ENCODE peak calls at places on chromosomes 4 and X, in four cellular contexts. One of them, this sample, is unnamed.

GRCh38 chrX:22196151-22196550 is 76.6 kb upstream of the CBLL2 start:
- DNase-seq in IMR-90: no peak
- DNase-seq in GM12878: no peak
- DNase-seq in K562: no peak
- DNase-seq in this sample: no peak

GRCh38 chr4:173211838-173212237 is 43.2 kb downstream of the GALNT7 start:
- DNase-seq in IMR-90: peak
- DNase-seq in GM12878: no peak
- DNase-seq in K562: no peak
- DNase-seq in this sample: no peak

GRCh38 chrX:9518896-9519295 is 54.0 kb downstream of the TBL1X start:
- DNase-seq in IMR-90: no peak
- DNase-seq in GM12878: no peak
- DNase-seq in K562: no peak
- DNase-seq in this sample: no peak

GRCh38 chr4:3679071-3679825 is 86.9 kb upstream of the ADRA2C start:
- DNase-seq in IMR-90: no peak
- DNase-seq in GM12878: no peak
- DNase-seq in K562: no peak
- DNase-seq in this sample: no peak

GRCh38 chr4:47674173-47674572 is 163.7 kb downstream of the CORIN start:
- DNase-seq in IMR-90: no peak
- DNase-seq in GM12878: no peak
- DNase-seq in K562: no peak
- DNase-seq in this sample: no peak

GRCh38 chr4:108885211-108885610 is 122.4 kb upstream of the ETNPPL start:
- DNase-seq in IMR-90: peak
- DNase-seq in GM12878: no peak
- DNase-seq in K562: no peak
- DNase-seq in this sample: no peak

GRCh38 chr4:109072595-109072994 is 229.9 kb downstream of the COL25A1 start:
- DNase-seq in IMR-90: peak
- DNase-seq in GM12878: no peak
- DNase-seq in K562: no peak
- DNase-seq in this sample: no peak

GRCh38 chr4:55866290-55866907 is 13.0 kb downstream of the EXOC1 start:
- DNase-seq in IMR-90: peak
- DNase-seq in GM12878: peak
- DNase-seq in K562: peak
- DNase-seq in this sample: no peak

GRCh38 chr4:141102367-141102766 is 30.9 kb downstream of the RNF150 start:
- DNase-seq in IMR-90: peak
- DNase-seq in GM12878: no peak
- DNase-seq in K562: no peak
- DNase-seq in this sample: no peak

GRCh38 chr4:48680848-48681568 is 99.1 kb downstream of the FRYL start:
- DNase-seq in IMR-90: no peak
- DNase-seq in GM12878: no peak
- DNase-seq in K562: peak
- DNase-seq in this sample: no peak

GRCh38 chr4:96097040-96097607 is 257.2 kb downstream of the PDHA2 start:
- DNase-seq in IMR-90: no peak
- DNase-seq in GM12878: no peak
- DNase-seq in K562: no peak
- DNase-seq in this sample: no peak

GRCh38 chr4:96099031-96099430 is 259.1 kb downstream of the PDHA2 start:
- DNase-seq in IMR-90: no peak
- DNase-seq in GM12878: no peak
- DNase-seq in K562: no peak
- DNase-seq in this sample: no peak

GRCh38 chr4:96097693-96098092 is 257.8 kb downstream of the PDHA2 start:
- DNase-seq in IMR-90: no peak
- DNase-seq in GM12878: no peak
- DNase-seq in K562: no peak
- DNase-seq in this sample: no peak

GRCh38 chr4:96103086-96103485 is 263.2 kb downstream of the PDHA2 start:
- DNase-seq in IMR-90: no peak
- DNase-seq in GM12878: no peak
- DNase-seq in K562: no peak
- DNase-seq in this sample: no peak

DNA sequence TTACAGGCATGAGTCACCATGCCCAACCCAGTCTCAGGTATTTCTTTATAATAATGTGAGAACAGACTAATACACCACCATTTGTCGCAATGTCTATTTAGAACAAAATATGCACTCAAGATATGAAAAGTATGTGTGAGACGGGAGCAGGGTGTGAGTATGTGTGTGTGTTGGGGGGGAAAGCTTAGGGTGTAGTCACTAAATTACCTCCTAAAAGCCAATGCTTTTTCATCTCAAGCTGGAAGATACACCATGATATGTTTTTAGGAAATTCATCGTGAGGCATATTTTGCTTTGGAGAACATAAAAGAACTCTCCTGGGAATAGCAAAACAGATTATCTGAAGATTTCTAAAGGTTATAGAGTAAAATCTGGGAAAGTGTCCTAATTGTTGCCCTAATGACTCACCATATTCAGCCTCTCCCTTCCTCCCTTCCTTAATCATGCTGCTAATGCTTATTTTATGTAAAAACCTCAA is 262.7 kb downstream of the PDHA2 start:
- DNase-seq in IMR-90: no peak
- DNase-seq in GM12878: no peak
- DNase-seq in K562: no peak
- DNase-seq in this sample: no peak
- TF ChIP-seq CHD1 in IMR-90: no peak
- TF ChIP-seq CHD1 in GM12878: no peak
- TF ChIP-seq CHD1 in K562: no peak
- TF ChIP-seq CHD1 in this sample: no peak

GRCh38 chr4:169791527-169792156 is 33.9 kb upstream of the HPF1 start:
- DNase-seq in IMR-90: peak
- DNase-seq in GM12878: no peak
- DNase-seq in K562: peak
- DNase-seq in this sample: peak
- TF ChIP-seq CHD1 in IMR-90: no peak
- TF ChIP-seq CHD1 in GM12878: no peak
- TF ChIP-seq CHD1 in K562: no peak
- TF ChIP-seq CHD1 in this sample: no peak

GRCh38 chr4:134328741-134329140 is 127.2 kb upstream of the PABPC4L start:
- DNase-seq in IMR-90: no peak
- DNase-seq in GM12878: no peak
- DNase-seq in K562: peak
- DNase-seq in this sample: no peak
- TF ChIP-seq CHD1 in IMR-90: no peak
- TF ChIP-seq CHD1 in GM12878: no peak
- TF ChIP-seq CHD1 in K562: no peak
- TF ChIP-seq CHD1 in this sample: no peak

GRCh38 chrX:93419642-93420041 is 253.7 kb downstream of the NAP1L3 start:
- DNase-seq in IMR-90: no peak
- DNase-seq in GM12878: no peak
- DNase-seq in K562: no peak
- DNase-seq in this sample: no peak

GRCh38 chrX:93420635-93421034 is 252.7 kb downstream of the NAP1L3 start:
- DNase-seq in IMR-90: no peak
- DNase-seq in GM12878: no peak
- DNase-seq in K562: no peak
- DNase-seq in this sample: no peak

GRCh38 chrX:93420090-93420489 is 253.3 kb downstream of the NAP1L3 start:
- DNase-seq in IMR-90: no peak
- DNase-seq in GM12878: no peak
- DNase-seq in K562: no peak
- DNase-seq in this sample: no peak

GRCh38 chrX:93428497-93428896 is 244.9 kb downstream of the NAP1L3 start:
- DNase-seq in IMR-90: no peak
- DNase-seq in GM12878: no peak
- DNase-seq in K562: no peak
- DNase-seq in this sample: no peak

DNA sequence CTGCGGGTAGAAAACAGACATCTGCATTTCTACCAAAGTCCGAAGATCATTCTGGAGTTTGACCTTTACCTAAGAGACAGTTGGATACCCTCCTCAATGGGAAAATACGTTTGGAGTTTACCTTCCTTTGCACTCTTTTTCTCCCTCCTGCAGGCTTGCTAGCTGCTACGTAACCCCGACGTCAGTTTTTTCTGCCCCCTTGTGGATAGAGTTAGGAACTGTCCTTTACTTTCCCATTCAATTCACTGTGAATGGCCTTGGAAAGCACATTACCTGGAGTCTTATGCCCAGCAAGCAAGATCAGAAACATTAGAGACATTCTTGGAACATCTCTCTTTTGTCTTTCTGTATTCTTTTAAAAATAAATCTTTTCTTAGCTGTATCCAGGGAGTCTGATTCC is 250.7 kb downstream of the NAP1L3 start:
- DNase-seq in IMR-90: peak
- DNase-seq in GM12878: no peak
- DNase-seq in K562: peak
- DNase-seq in this sample: no peak
- TF ChIP-seq CHD1 in IMR-90: no peak
- TF ChIP-seq CHD1 in GM12878: no peak
- TF ChIP-seq CHD1 in K562: no peak
- TF ChIP-seq CHD1 in this sample: no peak

GRCh38 chrX:25941559-25942250 is 196.4 kb upstream of the MAGEB18 start:
- DNase-seq in IMR-90: no peak
- DNase-seq in GM12878: no peak
- DNase-seq in K562: no peak
- DNase-seq in this sample: no peak

GRCh38 chrX:25941087-25941486 is 197.1 kb upstream of the MAGEB18 start:
- DNase-seq in IMR-90: peak
- DNase-seq in GM12878: no peak
- DNase-seq in K562: no peak
- DNase-seq in this sample: no peak
- TF ChIP-seq CHD1 in IMR-90: no peak
- TF ChIP-seq CHD1 in GM12878: no peak
- TF ChIP-seq CHD1 in K562: no peak
- TF ChIP-seq CHD1 in this sample: no peak

GRCh38 chr4:162239992-162240769 is 76.4 kb upstream of the FSTL5 start:
- DNase-seq in IMR-90: no peak
- DNase-seq in GM12878: no peak
- DNase-seq in K562: no peak
- DNase-seq in this sample: no peak

GRCh38 chr4:162237676-162238075 is 73.9 kb upstream of the FSTL5 start:
- DNase-seq in IMR-90: no peak
- DNase-seq in GM12878: no peak
- DNase-seq in K562: no peak
- DNase-seq in this sample: no peak

GRCh38 chr4:162245051-162245450 is 81.3 kb upstream of the FSTL5 start:
- DNase-seq in IMR-90: no peak
- DNase-seq in GM12878: no peak
- DNase-seq in K562: no peak
- DNase-seq in this sample: no peak

DNA sequence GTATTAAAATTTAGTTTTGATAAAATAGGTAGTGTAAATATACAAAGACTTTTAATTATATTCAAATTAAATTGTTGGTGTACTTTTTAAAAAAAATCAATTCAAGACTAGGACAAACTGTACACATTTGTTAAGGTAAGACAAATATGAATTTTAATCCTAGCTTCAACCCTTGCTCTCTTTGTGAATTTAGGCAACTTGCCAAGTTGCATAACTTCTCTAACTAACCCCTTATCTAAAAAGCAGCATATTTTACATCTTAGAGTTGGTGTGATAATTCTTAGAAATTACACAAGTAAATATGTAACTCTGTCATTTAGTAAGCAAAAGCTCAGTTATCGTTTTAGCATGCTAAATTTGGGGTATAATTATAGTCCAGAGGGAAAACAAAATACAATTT is 78.1 kb upstream of the FSTL5 start:
- DNase-seq in IMR-90: no peak
- DNase-seq in GM12878: no peak
- DNase-seq in K562: no peak
- DNase-seq in this sample: no peak
- TF ChIP-seq CHD1 in IMR-90: no peak
- TF ChIP-seq CHD1 in GM12878: no peak
- TF ChIP-seq CHD1 in K562: no peak
- TF ChIP-seq CHD1 in this sample: no peak

GRCh38 chrX:137852502-137852901 is 286.6 kb downstream of the ZIC3 start:
- DNase-seq in IMR-90: no peak
- DNase-seq in GM12878: no peak
- DNase-seq in K562: no peak
- DNase-seq in this sample: no peak

GRCh38 chrX:137855490-137855889 is 289.6 kb downstream of the ZIC3 start:
- DNase-seq in IMR-90: no peak
- DNase-seq in GM12878: no peak
- DNase-seq in K562: no peak
- DNase-seq in this sample: no peak

GRCh38 chrX:137858106-137858505 is 292.2 kb downstream of the ZIC3 start:
- DNase-seq in IMR-90: no peak
- DNase-seq in GM12878: no peak
- DNase-seq in K562: no peak
- DNase-seq in this sample: no peak
- TF ChIP-seq CHD1 in IMR-90: no peak
- TF ChIP-seq CHD1 in GM12878: no peak
- TF ChIP-seq CHD1 in K562: no peak
- TF ChIP-seq CHD1 in this sample: no peak

GRCh38 chr4:148651991-148652390 is 209.8 kb upstream of the NR3C2 start:
- DNase-seq in IMR-90: no peak
- DNase-seq in GM12878: no peak
- DNase-seq in K562: no peak
- DNase-seq in this sample: no peak
- TF ChIP-seq CHD1 in IMR-90: no peak
- TF ChIP-seq CHD1 in GM12878: no peak
- TF ChIP-seq CHD1 in K562: no peak
- TF ChIP-seq CHD1 in this sample: no peak

GRCh38 chrX:153685751-153686676 is 1.7 kb upstream of the SLC6A8 start:
- DNase-seq in IMR-90: no peak
- DNase-seq in GM12878: no peak
- DNase-seq in K562: peak
- DNase-seq in this sample: no peak
- TF ChIP-seq CHD1 in IMR-90: no peak
- TF ChIP-seq CHD1 in GM12878: no peak
- TF ChIP-seq CHD1 in K562: no peak
- TF ChIP-seq CHD1 in this sample: no peak

DNA sequence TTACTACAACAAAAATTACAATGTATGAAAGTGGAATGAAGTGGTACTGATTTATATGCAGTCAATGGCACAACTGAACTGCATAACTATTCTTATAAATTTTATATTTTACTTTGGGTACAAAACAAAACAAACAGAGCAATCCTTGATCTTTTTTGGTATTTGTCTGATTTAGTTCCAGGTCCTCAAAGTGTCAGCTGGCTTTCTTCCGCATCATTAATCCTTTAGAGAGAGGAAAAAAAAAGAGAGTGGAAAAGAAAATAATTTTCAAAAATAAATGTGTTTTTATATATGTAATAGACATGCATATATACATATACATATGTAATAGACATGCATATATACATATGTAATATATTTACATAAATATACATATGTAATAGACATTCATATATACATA is 252.4 kb upstream of the SLIT2 start:
- DNase-seq in IMR-90: no peak
- DNase-seq in GM12878: no peak
- DNase-seq in K562: no peak
- DNase-seq in this sample: no peak
- TF ChIP-seq CHD1 in IMR-90: no peak
- TF ChIP-seq CHD1 in GM12878: no peak
- TF ChIP-seq CHD1 in K562: no peak
- TF ChIP-seq CHD1 in this sample: no peak